ENCODE peak calls at places on chromosomes 16 and 17, in nine cellular contexts. M, T, F, I, G, O, L, W and Y are unnamed samples.

GRCh38 chr17:28227278-28228108 is 91.5 kb upstream of the TMEM97 start:
- DNase-seq in M (peak; percentile 44), T (peak; percentile 89), F (no peak), I (peak; percentile 23), G (no peak), O (no peak), L (peak; percentile 75), W (peak; percentile 55), Y (peak; percentile 14)

GRCh38 chr16:17162560-17162959 is 308.2 kb downstream of the XYLT1 start:
- DNase-seq in M (no peak), T (no peak), F (no peak), I (no peak), G (no peak), O (no peak), L (no peak), W (no peak), Y (no peak)

GRCh38 chr17:71142333-71142732 is 973.0 kb downstream of the KCNJ2 start:
- DNase-seq in M (no peak), T (no peak), F (no peak), I (no peak), G (no peak), O (no peak), L (no peak), W (no peak), Y (peak; percentile 37)

GRCh38 chr17:62653002-62653830 is 25.7 kb downstream of the MRC2 start:
- DNase-seq in M (peak; percentile 48), T (peak; percentile 49), F (peak; percentile 52), I (peak; percentile 49), G (peak; percentile 86), O (no peak), L (peak; percentile 82), W (peak; percentile 53), Y (peak; percentile 74)

GRCh38 chr17:45764479-45764878 is 19.6 kb upstream of the CRHR1 start:
- DNase-seq in M (no peak), T (no peak), F (no peak), I (no peak), G (no peak), O (no peak), L (no peak), W (no peak), Y (no peak)

GRCh38 chr17:2418572-2418971 is 17.7 kb upstream of the MNT start:
- DNase-seq in M (no peak), T (peak; percentile 81), F (no peak), I (no peak), G (no peak), O (no peak), L (no peak), W (peak; percentile 57), Y (peak; percentile 86)

GRCh38 chr17:13508916-13509315 is 92.8 kb downstream of the HS3ST3A1 start:
- DNase-seq in M (peak; percentile 56), T (no peak), F (no peak), I (peak; percentile 45), G (no peak), O (no peak), L (no peak), W (peak; percentile 39), Y (peak; percentile 24)

GRCh38 chr16:11676799-11677198 is 8.5 kb downstream of the SNN start:
- DNase-seq in M (no peak), T (no peak), F (no peak), I (no peak), G (peak; percentile 48), O (no peak), L (no peak), W (no peak), Y (no peak)

GRCh38 chr16:53091508-53092211 is 36.9 kb downstream of the CHD9 start:
- DNase-seq in M (peak; percentile 94), T (peak; percentile 70), F (no peak), I (peak; percentile 92), G (peak; percentile 81), O (peak; percentile 30), L (no peak), W (peak; percentile 84), Y (peak; percentile 87)

GRCh38 chr17:40545660-40546059 is 19.6 kb downstream of the CCR7 start:
- DNase-seq in M (no peak), T (peak; percentile 17), F (no peak), I (no peak), G (no peak), O (no peak), L (no peak), W (no peak), Y (no peak)

GRCh38 chr16:68529931-68530667 is 9.0 kb upstream of the ZFP90 start:
- DNase-seq in M (peak; percentile 90), T (peak; percentile 92), F (peak; percentile 74), I (peak; percentile 84), G (peak; percentile 91), O (peak; percentile 71), L (peak; percentile 95), W (peak; percentile 90), Y (peak; percentile 79)

GRCh38 chr16:29644973-29645698 is 17.9 kb upstream of the SPN start:
- DNase-seq in M (no peak), T (no peak), F (no peak), I (no peak), G (no peak), O (no peak), L (no peak), W (no peak), Y (no peak)

GRCh38 chr17:59527325-59527917 is 38.0 kb upstream of the DHX40 start:
- DNase-seq in M (no peak), T (no peak), F (no peak), I (no peak), G (no peak), O (no peak), L (no peak), W (no peak), Y (no peak)

GRCh38 chr17:12209792-12210191 is 189.1 kb downstream of the MAP2K4 start:
- DNase-seq in M (no peak), T (no peak), F (no peak), I (no peak), G (no peak), O (no peak), L (no peak), W (no peak), Y (no peak)

GRCh38 chr16:59192551-59193199 is 458.6 kb upstream of the GOT2 start:
- DNase-seq in M (no peak), T (peak; percentile 36), F (no peak), I (peak; percentile 4), G (no peak), O (peak; percentile 10), L (no peak), W (peak; percentile 50), Y (no peak)

GRCh38 chr16:35737076-35737475 is 2277.7 kb downstream of the TP53TG3F start:
- DNase-seq in M (no peak), T (no peak), F (no peak), I (no peak), G (no peak), O (no peak), L (no peak), W (no peak), Y (no peak)

GRCh38 chr17:29124135-29124930 is 55.9 kb downstream of the MYO18A start:
- DNase-seq in M (peak; percentile 86), T (peak; percentile 71), F (no peak), I (peak; percentile 86), G (no peak), O (peak; percentile 71), L (no peak), W (peak; percentile 91), Y (peak; percentile 80)

GRCh38 chr16:10391339-10391738 is 5.5 kb downstream of the ATF7IP2 start:
- DNase-seq in M (no peak), T (no peak), F (no peak), I (no peak), G (no peak), O (no peak), L (no peak), W (no peak), Y (no peak)
- TF ChIP-seq CTCF in M (no peak), T (no peak), F (no peak), I (no peak), G (no peak), O (no peak), L (no peak), W (no peak), Y (no peak)

DNA sequence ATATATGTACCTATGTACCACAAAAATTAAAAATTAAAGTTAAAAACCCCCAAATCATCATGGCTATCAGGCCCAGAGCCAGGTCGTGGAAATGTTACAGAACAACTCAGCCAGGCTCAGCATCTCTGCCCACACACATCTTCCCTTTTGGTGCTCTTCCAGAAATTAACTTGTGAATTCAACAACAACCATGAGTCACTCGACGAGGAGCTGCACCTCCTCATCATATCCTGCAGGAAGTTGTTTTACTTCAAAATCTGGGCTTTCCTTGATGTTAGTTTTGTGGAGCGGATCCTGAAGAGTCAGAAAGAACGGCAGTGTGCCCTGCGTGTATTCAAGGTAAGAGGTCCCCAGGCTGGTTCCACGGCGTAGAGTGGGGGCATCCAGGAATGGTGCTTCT is 10.6 kb downstream of the FBXO39 start:
- DNase-seq in M (peak; percentile 91), T (no peak), F (no peak), I (peak; percentile 94), G (no peak), O (no peak), L (no peak), W (peak; percentile 68), Y (peak; percentile 47)
- TF ChIP-seq CTCF in M (no peak), T (no peak), F (no peak), I (peak; percentile 3), G (no peak), O (no peak), L (no peak), W (no peak), Y (no peak)

DNA sequence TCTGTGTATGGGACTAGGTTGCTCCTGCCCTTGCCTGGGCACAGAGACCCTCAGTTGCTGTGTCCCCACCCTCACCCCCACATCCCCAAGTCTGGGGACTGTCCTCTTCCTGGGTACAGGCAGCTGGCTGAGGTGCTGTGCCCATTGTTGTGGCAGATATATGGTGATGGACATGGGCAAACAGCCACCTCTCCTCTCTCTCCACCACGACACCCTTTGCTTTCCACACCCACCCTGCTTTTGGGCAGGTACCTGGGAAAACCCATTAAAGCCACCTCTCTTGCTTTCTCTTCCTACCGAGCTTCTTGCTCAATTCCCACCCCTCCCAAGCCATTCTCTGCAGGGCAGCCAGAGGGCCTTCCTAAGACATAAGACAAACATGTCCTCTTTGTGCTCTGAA is 21.7 kb downstream of the TRPV2 start:
- DNase-seq in M (no peak), T (no peak), F (no peak), I (no peak), G (no peak), O (no peak), L (no peak), W (no peak), Y (no peak)
- TF ChIP-seq CTCF in M (no peak), T (no peak), F (no peak), I (no peak), G (no peak), O (no peak), L (no peak), W (no peak), Y (no peak)

DNA sequence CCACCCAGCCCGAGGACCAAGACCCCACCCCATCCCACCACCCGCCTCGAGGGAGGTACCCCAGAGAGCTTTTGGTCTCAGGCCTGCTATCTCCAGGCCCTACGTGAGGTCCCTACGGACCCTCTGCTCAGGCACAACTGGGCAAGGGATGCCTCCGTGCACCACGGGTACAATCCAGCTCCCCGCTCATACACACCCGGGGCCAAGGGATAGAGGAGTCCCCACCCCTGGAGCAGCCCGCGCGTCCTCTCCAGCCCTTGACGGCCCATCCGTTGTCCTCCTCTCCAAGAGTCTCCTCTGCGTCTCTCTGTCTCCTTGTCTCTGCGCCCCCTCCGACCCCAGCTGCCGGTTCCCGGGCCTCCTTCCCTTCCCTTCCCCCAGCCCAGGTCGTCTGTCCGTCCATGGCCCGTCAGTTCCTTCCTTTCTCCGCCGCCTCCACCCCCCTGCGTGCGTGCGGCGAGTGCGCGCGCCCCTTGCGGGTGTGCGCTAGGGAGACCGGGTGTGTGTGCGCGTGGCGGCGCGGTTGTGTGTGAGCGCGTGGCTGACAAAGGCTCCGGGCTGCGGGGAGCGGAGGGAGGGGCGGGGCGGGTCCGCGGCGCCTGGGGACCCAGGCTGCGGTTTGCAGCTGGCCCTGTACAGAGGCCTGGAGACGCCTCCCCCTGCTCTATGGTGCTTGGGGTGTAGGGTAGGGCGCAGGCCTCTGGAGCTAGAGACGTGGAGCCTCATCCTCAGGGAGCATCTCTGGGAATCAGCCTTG is 928 bp downstream of the SPNS2 start:
- DNase-seq in M (no peak), T (no peak), F (no peak), I (no peak), G (no peak), O (no peak), L (peak; percentile 85), W (no peak), Y (no peak)
- TF ChIP-seq CTCF in M (no peak), T (no peak), F (no peak), I (no peak), G (no peak), O (no peak), L (no peak), W (no peak), Y (no peak)